ENCODE peak calls at places on chromosomes 5 and 9, in five cellular contexts. One of them, this sample, is unnamed.

GRCh38 chr5:171579849-171580505 is 160.5 kb downstream of the FGF18 start:
- DNase-seq in GM12892: no peak
- DNase-seq in activated T-cell treated with anti-CD3 and anti-CD28 coated beads for 1 hour: no peak
- DNase-seq in CD4-positive, alpha-beta T cell: no peak
- DNase-seq in midbrain: no peak
- DNase-seq in this sample: no peak

GRCh38 chr5:33601881-33602280 is 161.1 kb downstream of the TARS1 start:
- DNase-seq in midbrain: peak; percentile 1
- DNase-seq in CD4-positive, alpha-beta T cell: no peak
- DNase-seq in GM12892: no peak
- DNase-seq in activated T-cell treated with anti-CD3 and anti-CD28 coated beads for 1 hour: no peak
- DNase-seq in this sample: no peak

GRCh38 chr5:134944630-134945029 is 23.1 kb upstream of the CATSPER3 start:
- DNase-seq in CD4-positive, alpha-beta T cell: no peak
- DNase-seq in activated T-cell treated with anti-CD3 and anti-CD28 coated beads for 1 hour: no peak
- DNase-seq in GM12892: no peak
- DNase-seq in midbrain: no peak
- DNase-seq in this sample: no peak

GRCh38 chr5:56466136-56466816 is 233.1 kb upstream of the ANKRD55 start:
- DNase-seq in CD4-positive, alpha-beta T cell: no peak
- DNase-seq in activated T-cell treated with anti-CD3 and anti-CD28 coated beads for 1 hour: no peak
- DNase-seq in midbrain: no peak
- DNase-seq in GM12892: no peak
- DNase-seq in this sample: no peak

GRCh38 chr9:133163559-133164208 is at the start of gene GBGT1:
- DNase-seq in GM12892: peak; percentile 61
- DNase-seq in activated T-cell treated with anti-CD3 and anti-CD28 coated beads for 1 hour: no peak
- DNase-seq in CD4-positive, alpha-beta T cell: no peak
- DNase-seq in midbrain: peak; percentile 30
- DNase-seq in this sample: no peak

GRCh38 chr9:29958469-29958868 is 2385.2 kb upstream of the C9orf72 start:
- DNase-seq in CD4-positive, alpha-beta T cell: no peak
- DNase-seq in GM12892: no peak
- DNase-seq in midbrain: no peak
- DNase-seq in activated T-cell treated with anti-CD3 and anti-CD28 coated beads for 1 hour: no peak
- DNase-seq in this sample: no peak

GRCh38 chr5:181107699-181108098 is 23.3 kb downstream of the OR2V1 start:
- DNase-seq in midbrain: no peak
- DNase-seq in activated T-cell treated with anti-CD3 and anti-CD28 coated beads for 1 hour: no peak
- DNase-seq in CD4-positive, alpha-beta T cell: no peak
- DNase-seq in GM12892: no peak
- DNase-seq in this sample: no peak

GRCh38 chr9:77469515-77470197 is 178.5 kb downstream of the GNA14 start:
- DNase-seq in GM12892: no peak
- DNase-seq in activated T-cell treated with anti-CD3 and anti-CD28 coated beads for 1 hour: no peak
- DNase-seq in midbrain: no peak
- DNase-seq in CD4-positive, alpha-beta T cell: no peak
- DNase-seq in this sample: no peak

GRCh38 chr9:18297532-18297872 is 176.5 kb upstream of the ADAMTSL1 start:
- DNase-seq in midbrain: no peak
- DNase-seq in GM12892: no peak
- DNase-seq in activated T-cell treated with anti-CD3 and anti-CD28 coated beads for 1 hour: no peak
- DNase-seq in CD4-positive, alpha-beta T cell: no peak
- DNase-seq in this sample: no peak

GRCh38 chr9:37935106-37935505 is 31.2 kb upstream of the SLC25A51 start:
- DNase-seq in activated T-cell treated with anti-CD3 and anti-CD28 coated beads for 1 hour: no peak
- DNase-seq in GM12892: no peak
- DNase-seq in CD4-positive, alpha-beta T cell: no peak
- DNase-seq in midbrain: no peak
- DNase-seq in this sample: no peak

GRCh38 chr9:112091805-112092204 is 83.3 kb downstream of the SUSD1 start:
- DNase-seq in GM12892: no peak
- DNase-seq in activated T-cell treated with anti-CD3 and anti-CD28 coated beads for 1 hour: no peak
- DNase-seq in CD4-positive, alpha-beta T cell: no peak
- DNase-seq in midbrain: peak; percentile 19
- DNase-seq in this sample: no peak

GRCh38 chr5:14034991-14035390 is 90.5 kb upstream of the DNAH5 start:
- DNase-seq in CD4-positive, alpha-beta T cell: no peak
- DNase-seq in activated T-cell treated with anti-CD3 and anti-CD28 coated beads for 1 hour: no peak
- DNase-seq in GM12892: no peak
- DNase-seq in midbrain: no peak
- DNase-seq in this sample: no peak

GRCh38 chr9:136055715-136056545 is 39.2 kb downstream of the NACC2 start:
- DNase-seq in CD4-positive, alpha-beta T cell: no peak
- DNase-seq in GM12892: peak; percentile 22
- DNase-seq in midbrain: no peak
- DNase-seq in activated T-cell treated with anti-CD3 and anti-CD28 coated beads for 1 hour: no peak
- DNase-seq in this sample: no peak

GRCh38 chr5:171954721-171955120 is 51.7 kb downstream of the FBXW11 start:
- DNase-seq in CD4-positive, alpha-beta T cell: no peak
- DNase-seq in GM12892: no peak
- DNase-seq in midbrain: no peak
- DNase-seq in activated T-cell treated with anti-CD3 and anti-CD28 coated beads for 1 hour: no peak
- DNase-seq in this sample: no peak

GRCh38 chr9:132986586-132986985 is 8.1 kb downstream of the GFI1B start:
- DNase-seq in CD4-positive, alpha-beta T cell: no peak
- DNase-seq in midbrain: no peak
- DNase-seq in GM12892: no peak
- DNase-seq in activated T-cell treated with anti-CD3 and anti-CD28 coated beads for 1 hour: no peak
- DNase-seq in this sample: no peak

GRCh38 chr5:59187772-59188347 is 605.0 kb downstream of the RAB3C start:
- DNase-seq in CD4-positive, alpha-beta T cell: no peak
- DNase-seq in GM12892: no peak
- DNase-seq in midbrain: peak; percentile 21
- DNase-seq in activated T-cell treated with anti-CD3 and anti-CD28 coated beads for 1 hour: no peak
- DNase-seq in this sample: no peak

GRCh38 chr9:4324513-4324912 is 24.6 kb upstream of the GLIS3 start:
- DNase-seq in activated T-cell treated with anti-CD3 and anti-CD28 coated beads for 1 hour: no peak
- DNase-seq in CD4-positive, alpha-beta T cell: no peak
- DNase-seq in GM12892: no peak
- DNase-seq in midbrain: no peak
- DNase-seq in this sample: no peak

GRCh38 chr5:128475693-128476092 is 62.4 kb downstream of the FBN2 start:
- DNase-seq in CD4-positive, alpha-beta T cell: no peak
- DNase-seq in midbrain: no peak
- DNase-seq in GM12892: no peak
- DNase-seq in activated T-cell treated with anti-CD3 and anti-CD28 coated beads for 1 hour: no peak
- DNase-seq in this sample: no peak

GRCh38 chr5:59380350-59380951 is 513.1 kb downstream of the PDE4D start:
- DNase-seq in CD4-positive, alpha-beta T cell: no peak
- DNase-seq in midbrain: peak; percentile 88
- DNase-seq in GM12892: no peak
- DNase-seq in activated T-cell treated with anti-CD3 and anti-CD28 coated beads for 1 hour: no peak
- DNase-seq in this sample: no peak

GRCh38 chr5:1855573-1855972 is 27.2 kb downstream of the IRX4 start:
- DNase-seq in midbrain: no peak
- DNase-seq in activated T-cell treated with anti-CD3 and anti-CD28 coated beads for 1 hour: no peak
- DNase-seq in GM12892: no peak
- DNase-seq in CD4-positive, alpha-beta T cell: no peak
- DNase-seq in this sample: no peak

GRCh38 chr5:130290219-130290618 is 386.0 kb downstream of the CHSY3 start:
- DNase-seq in activated T-cell treated with anti-CD3 and anti-CD28 coated beads for 1 hour: no peak
- DNase-seq in midbrain: no peak
- DNase-seq in CD4-positive, alpha-beta T cell: no peak
- DNase-seq in GM12892: no peak
- DNase-seq in this sample: no peak

GRCh38 chr5:137718611-137719010 is 17.3 kb downstream of the KLHL3 start:
- DNase-seq in CD4-positive, alpha-beta T cell: no peak
- DNase-seq in activated T-cell treated with anti-CD3 and anti-CD28 coated beads for 1 hour: no peak
- DNase-seq in GM12892: no peak
- DNase-seq in midbrain: no peak
- DNase-seq in this sample: no peak

GRCh38 chr5:1103505-1104326 is 8.1 kb downstream of the SLC12A7 start:
- DNase-seq in activated T-cell treated with anti-CD3 and anti-CD28 coated beads for 1 hour: no peak
- DNase-seq in midbrain: peak; percentile 27
- DNase-seq in CD4-positive, alpha-beta T cell: no peak
- DNase-seq in GM12892: no peak
- DNase-seq in this sample: no peak

GRCh38 chr5:168886153-168886552 is 307.0 kb upstream of the PANK3 start:
- DNase-seq in midbrain: no peak
- DNase-seq in CD4-positive, alpha-beta T cell: no peak
- DNase-seq in GM12892: no peak
- DNase-seq in activated T-cell treated with anti-CD3 and anti-CD28 coated beads for 1 hour: no peak
- DNase-seq in this sample: no peak

GRCh38 chr5:159405611-159406031 is 75.3 kb upstream of the IL12B start:
- DNase-seq in GM12892: peak; percentile 20
- DNase-seq in CD4-positive, alpha-beta T cell: no peak
- DNase-seq in midbrain: no peak
- DNase-seq in activated T-cell treated with anti-CD3 and anti-CD28 coated beads for 1 hour: no peak
- DNase-seq in this sample: no peak

GRCh38 chr5:150301170-150301505 is 1.6 kb downstream of the ARSI start:
- DNase-seq in midbrain: no peak
- DNase-seq in activated T-cell treated with anti-CD3 and anti-CD28 coated beads for 1 hour: no peak
- DNase-seq in CD4-positive, alpha-beta T cell: no peak
- DNase-seq in GM12892: no peak
- DNase-seq in this sample: no peak

GRCh38 chr5:10892135-10892910 is 131.3 kb upstream of the DAP start:
- DNase-seq in CD4-positive, alpha-beta T cell: no peak
- DNase-seq in midbrain: no peak
- DNase-seq in activated T-cell treated with anti-CD3 and anti-CD28 coated beads for 1 hour: no peak
- DNase-seq in GM12892: no peak
- DNase-seq in this sample: no peak

This sample was measured in T follicular helper cell.